ENCODE peak calls at places on chromosomes 1 and 21, in ten cellular contexts. I is sigmoid colon, L is ovary, C is esophagus muscularis mucosa, F is stomach, U is A549, W is tibial nerve, J is HepG2, G is transverse colon, Q is H1. H is an unnamed sample.
A peak's percentile ranks its signal among the peaks of the same experiment; 100 is the strongest.

GRCh38 chr1:61157420-61157987 is 75.1 kb downstream of the NFIA start:
- DNase-seq in J (peak; percentile 85), G (no peak), U (no peak), F (no peak), Q (no peak), C (no peak), W (no peak), I (no peak), L (no peak), H (no peak)

GRCh38 chr1:53104289-53104913 is 38.0 kb downstream of the SLC1A7 start:
- DNase-seq in G (no peak), W (no peak), C (no peak), U (no peak), L (peak; percentile 55), I (peak; percentile 83), F (no peak), Q (no peak), J (no peak), H (no peak)

GRCh38 chr1:167431261-167431908 is 86.9 kb downstream of the CD247 start:
- DNase-seq in C (no peak), G (no peak), I (no peak), W (no peak), L (no peak), J (peak; percentile 47), F (no peak), Q (no peak), U (no peak), H (no peak)

GRCh38 chr1:193448682-193449461 is 262.5 kb upstream of the B3GALT2 start:
- DNase-seq in Q (no peak), F (no peak), C (no peak), L (no peak), I (no peak), W (no peak), U (no peak), G (no peak), J (no peak), H (no peak)

GRCh38 chr1:226630592-226630991 is 82.0 kb downstream of the STUM start:
- DNase-seq in C (no peak), W (no peak), L (no peak), I (no peak), J (no peak), G (no peak), Q (no peak), F (no peak), U (no peak), H (no peak)

GRCh38 chr1:17674707-17675505 is 80.2 kb upstream of the ACTL8 start:
- DNase-seq in W (no peak), G (no peak), Q (no peak), I (no peak), U (no peak), L (no peak), J (no peak), F (no peak), C (no peak), H (no peak)

GRCh38 chr1:58779059-58779754 is 4.6 kb downstream of the JUN start:
- DNase-seq in U (no peak), L (no peak), Q (no peak), W (no peak), G (no peak), F (no peak), J (no peak), C (no peak), I (no peak), H (no peak)

GRCh38 chr1:20848162-20848561 is 61.1 kb upstream of the HP1BP3 start:
- DNase-seq in J (no peak), L (no peak), F (no peak), G (no peak), I (no peak), C (no peak), W (no peak), Q (no peak), U (peak; percentile 22), H (no peak)

GRCh38 chr1:24900985-24901781 is 28.9 kb downstream of the RUNX3 start:
- DNase-seq in F (peak; percentile 17), J (no peak), C (no peak), U (no peak), Q (no peak), L (no peak), G (peak; percentile 6), I (no peak), W (no peak), H (peak; percentile 74)

GRCh38 chr1:155940531-155940992 is 876 bp upstream of the RXFP4 start:
- DNase-seq in F (peak; percentile 60), U (no peak), L (peak; percentile 42), J (peak; percentile 86), G (peak; percentile 63), W (no peak), Q (no peak), C (no peak), I (no peak), H (no peak)

GRCh38 chr1:3186526-3186921 is 117.5 kb downstream of the PRDM16 start:
- DNase-seq in C (no peak), Q (no peak), W (peak; percentile 48), U (no peak), L (peak; percentile 78), G (peak; percentile 53), F (peak; percentile 89), J (no peak), I (peak; percentile 84), H (peak; percentile 76)

GRCh38 chr1:26786437-26787380 is 1.0 kb upstream of the PIGV start:
- DNase-seq in Q (no peak), F (peak; percentile 62), W (peak; percentile 43), G (peak; percentile 62), U (no peak), I (peak; percentile 90), L (peak; percentile 71), C (peak; percentile 95), J (peak; percentile 71), H (peak; percentile 83)

GRCh38 chr1:2226525-2227340 is 1.4 kb upstream of the SKI start:
- DNase-seq in F (no peak), Q (no peak), G (no peak), I (peak; percentile 78), C (no peak), U (no peak), L (peak; percentile 70), J (no peak), W (no peak), H (no peak)

GRCh38 chr1:89615676-89616598 is 17.0 kb upstream of the LRRC8C start:
- DNase-seq in F (peak; percentile 39), C (no peak), J (peak; percentile 31), L (no peak), U (no peak), W (no peak), I (no peak), G (peak; percentile 30), Q (no peak), H (no peak)

GRCh38 chr1:1086911-1087341 is 12.8 kb upstream of the RNF223 start:
- DNase-seq in L (no peak), I (no peak), J (no peak), U (no peak), Q (no peak), F (no peak), W (no peak), C (no peak), G (peak; percentile 5), H (no peak)

GRCh38 chr1:231590453-231591198 is 36.0 kb upstream of the DISC1 start:
- DNase-seq in C (no peak), J (peak; percentile 44), F (peak; percentile 48), L (peak; percentile 43), U (peak; percentile 35), W (no peak), I (peak; percentile 73), Q (no peak), G (peak; percentile 53), H (no peak)

GRCh38 chr1:44263191-44263944 is 50.1 kb downstream of the DMAP1 start:
- DNase-seq in Q (no peak), G (peak; percentile 39), I (no peak), J (no peak), L (no peak), F (no peak), W (no peak), U (no peak), C (no peak), H (no peak)

GRCh38 chr21:44959376-44960091 is 19.7 kb downstream of the SLX9 start:
- DNase-seq in F (no peak), C (no peak), G (no peak), W (no peak), J (no peak), U (no peak), Q (no peak), I (peak; percentile 65), L (no peak), H (no peak)
- H3K27ac ChIP-seq in F (peak overlapping the region; percentile 69), C (peak overlapping the region; percentile 89), G (peak overlapping the region; percentile 74), W (peak overlapping the region; percentile 11), J (no peak overlapping the region), U (no peak overlapping the region), Q (no peak overlapping the region), I (peak overlapping the region; percentile 89), L (peak overlapping the region; percentile 53), H (peak overlapping the region; percentile 78)

GRCh38 chr21:43743934-43744333 is 25.0 kb downstream of the PDXK start:
- DNase-seq in J (no peak), G (no peak), C (no peak), W (no peak), Q (no peak), L (no peak), F (no peak), U (no peak), I (no peak), H (no peak)
- TF ChIP-seq CTCF in J (no peak), G (no peak), C (no peak), W (no peak), Q (no peak), L (no peak), F (no peak), U (no peak), I (no peak), H (no peak)

GRCh38 chr1:174134000-174134659 is 25.2 kb upstream of the RABGAP1L start:
- DNase-seq in C (no peak), U (no peak), W (no peak), G (no peak), Q (no peak), F (no peak), I (no peak), J (no peak), L (no peak), H (no peak)
- TF ChIP-seq EP300 in C (no peak), U (no peak), W (no peak), G (no peak), Q (no peak), F (no peak), I (no peak), J (no peak), L (no peak), H (no peak)

GRCh38 chr1:91020486-91020885 is 1.3 kb downstream of the ZNF644 start:
- DNase-seq in Q (no peak), J (no peak), U (no peak), C (no peak), L (no peak), I (no peak), G (no peak), W (no peak), F (no peak), H (no peak)

GRCh38 chr1:91021686-91022517 is at the start of gene ZNF644:
- DNase-seq in G (peak; percentile 91), L (peak; percentile 91), J (peak; percentile 92), Q (peak; percentile 73), C (peak; percentile 96), W (peak; percentile 83), U (peak; percentile 75), F (peak; percentile 88), I (peak; percentile 97), H (peak; percentile 94)

GRCh38 chr1:91024501-91025119 is 2.8 kb upstream of the ZNF644 start:
- DNase-seq in G (no peak), C (no peak), I (no peak), Q (no peak), L (no peak), F (no peak), U (no peak), J (no peak), W (no peak), H (no peak)

GRCh38 chr1:91020967-91021685 is 709 bp downstream of the ZNF644 start:
- DNase-seq in U (peak; percentile 40), L (peak; percentile 79), C (no peak), I (peak; percentile 87), G (peak; percentile 78), Q (peak; percentile 73), J (peak; percentile 78), F (peak; percentile 69), W (peak; percentile 33), H (peak; percentile 89)

GRCh38 chr1:91022518-91022929 is 689 bp upstream of the ZNF644 start:
- DNase-seq in F (no peak), U (no peak), G (no peak), I (no peak), Q (no peak), W (no peak), C (no peak), J (no peak), L (no peak), H (no peak)
- H3K27ac ChIP-seq in F (peak overlapping the region; percentile 96), U (peak overlapping the region; percentile 99), G (peak overlapping the region; percentile 99), I (peak overlapping the region; percentile 100), Q (peak overlapping the region; percentile 100), W (peak overlapping the region; percentile 99), C (peak overlapping the region; percentile 99), J (peak overlapping the region; percentile 100), L (peak overlapping the region; percentile 100), H (peak overlapping the region; percentile 98)

H was measured in suprapubic skin.